ENCODE peak calls at places on chromosomes 3 and 15, in four cellular contexts. L is pancreas, H is fibroblast of the aortic adventitia, K is fibroblast of mammary gland. F is an unnamed sample.

GRCh38 chr15:85282504-85283115 is 97.8 kb upstream of the AKAP13 start:
- DNase-seq in L (no peak), H (peak), K (peak), F (no peak)

GRCh38 chr3:61532739-61533500 is 28.5 kb upstream of the PTPRG start:
- DNase-seq in L (no peak), H (no peak), K (no peak), F (no peak)

GRCh38 chr3:75983609-75984290 is 198.4 kb upstream of the ZNF717 start:
- DNase-seq in L (no peak), H (no peak), K (no peak), F (no peak)

GRCh38 chr15:64865998-64866520 is 24.3 kb downstream of the PLEKHO2 start:
- DNase-seq in L (no peak), H (peak), K (peak), F (no peak)

GRCh38 chr15:70264014-70264492 is 166.3 kb upstream of the TLE3 start:
- DNase-seq in L (no peak), H (peak), K (peak), F (no peak)

GRCh38 chr15:58839485-58839884 is 68.4 kb downstream of the MINDY2 start:
- DNase-seq in L (no peak), H (peak), K (peak), F (no peak)

GRCh38 chr15:100215843-100216169 is 126.0 kb downstream of the ADAMTS17 start:
- DNase-seq in L (no peak), H (no peak), K (no peak), F (no peak)

GRCh38 chr3:159928692-159929091 is 59.9 kb upstream of the IL12A start:
- DNase-seq in L (no peak), H (peak), K (peak), F (no peak)

DNA sequence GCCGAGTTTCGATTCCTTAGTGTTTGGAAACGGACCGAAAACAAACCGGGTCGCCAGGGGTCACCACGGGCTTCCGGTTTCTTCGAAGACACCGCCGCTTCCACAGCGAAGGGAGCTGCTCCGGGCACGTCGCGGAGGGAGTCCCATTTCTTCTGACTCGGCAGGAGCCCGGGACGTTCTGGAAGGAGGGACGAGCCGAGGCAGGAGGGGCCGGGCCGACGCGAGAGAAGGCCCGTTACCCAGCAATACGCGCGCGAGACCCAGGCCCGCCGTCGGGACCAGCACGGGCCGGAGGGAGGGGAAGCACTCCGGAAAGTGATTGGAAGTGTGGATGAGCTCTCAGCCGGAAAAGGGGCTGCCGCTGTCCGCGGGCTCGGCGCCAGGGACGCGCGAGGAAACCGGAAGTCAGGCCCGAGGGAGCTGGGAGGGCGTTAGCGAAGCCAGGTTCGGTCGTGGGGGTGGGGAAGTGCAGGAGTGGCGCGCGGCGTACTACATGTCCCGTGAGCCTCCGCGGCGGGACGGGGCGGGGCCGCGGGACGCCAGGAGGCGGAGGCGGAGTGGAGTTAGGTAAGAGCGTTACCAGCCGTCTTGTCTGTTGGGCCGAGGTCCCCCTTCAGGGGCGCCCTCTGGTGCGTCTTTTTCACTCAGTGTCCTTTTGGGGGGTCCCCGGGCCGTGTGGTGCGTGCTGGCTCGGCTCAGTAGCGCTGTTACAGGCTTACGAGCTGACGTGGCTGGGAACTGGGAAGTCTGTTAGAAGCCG is at the start of the genes AZI2 and ZCWPW2:
- DNase-seq in L (peak), H (peak), K (peak), F (peak)
- TF ChIP-seq CTCF in L (no peak), H (no peak), K (no peak), F (no peak)

GRCh38 chr3:152173627-152174026 is 95.1 kb upstream of the MBNL1 start:
- DNase-seq in L (no peak), H (no peak), K (peak), F (no peak)
- TF ChIP-seq CTCF in L (no peak), H (no peak), K (no peak), F (no peak)

GRCh38 chr3:42635111-42635510 is 18.4 kb upstream of the ZBTB47 start:
- DNase-seq in L (no peak), H (peak), K (peak), F (no peak)
- TF ChIP-seq CTCF in L (no peak), H (no peak), K (peak), F (no peak)

DNA sequence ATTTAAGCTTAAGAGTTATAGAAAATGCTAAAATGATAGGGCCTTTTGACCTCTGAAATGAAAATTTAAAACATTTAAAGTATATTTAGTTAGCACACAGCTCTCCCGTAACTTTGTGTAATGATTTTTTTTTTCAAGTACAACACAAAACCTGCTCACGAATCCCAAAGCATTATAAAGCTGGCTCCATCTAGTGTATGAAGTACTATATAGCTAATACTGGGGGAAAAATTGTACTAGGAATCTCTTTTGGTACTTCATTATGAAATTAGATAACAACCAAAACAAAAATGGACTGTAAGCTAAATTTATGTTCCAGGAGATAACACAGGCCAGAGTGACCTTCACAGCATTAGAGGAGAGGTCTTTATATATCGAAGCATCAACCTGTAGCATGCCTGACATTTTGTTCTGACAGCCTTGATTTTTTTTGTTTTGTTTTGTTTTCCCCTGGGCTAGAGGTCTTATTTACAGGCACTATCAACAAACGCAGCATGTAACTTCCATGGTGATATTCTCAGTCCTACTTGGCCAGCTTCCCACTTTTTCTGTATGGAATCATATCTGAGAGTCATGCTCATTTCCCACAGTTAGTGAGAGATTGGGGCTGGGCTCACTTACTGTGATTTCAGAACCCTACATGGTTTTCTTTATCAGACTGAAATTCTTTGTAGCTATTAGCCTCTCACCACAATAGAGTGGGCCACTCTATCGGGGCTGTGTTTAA is 116.3 kb downstream of the MITF start:
- DNase-seq in L (no peak), H (peak), K (peak), F (no peak)
- TF ChIP-seq CTCF in L (no peak), H (peak), K (peak), F (no peak)